ENCODE peak calls at places on chromosomes 4 and X, in six cellular contexts. E is transverse colon, I is K562, G is uterus, V is ovary, C is lower leg skin. Q is an unnamed sample.

GRCh38 chr4:67288964-67289363 is 256.3 kb downstream of the CENPC start:
- DNase-seq in E (no peak), I (peak; percentile 54), G (no peak), V (no peak), C (no peak), Q (no peak)

GRCh38 chr4:122700178-122700725 is 32.3 kb upstream of the BBS12 start:
- DNase-seq in E (peak; percentile 65), I (peak; percentile 92), G (peak; percentile 83), V (peak; percentile 80), C (no peak), Q (no peak)

GRCh38 chr4:183200453-183200852 is 101.4 kb downstream of the WWC2 start:
- DNase-seq in E (peak; percentile 14), I (no peak), G (peak; percentile 17), V (peak; percentile 33), C (no peak), Q (peak; percentile 23)

GRCh38 chrX:46770817-46771163 is 11.9 kb upstream of the SLC9A7 start:
- DNase-seq in E (no peak), I (no peak), G (no peak), V (no peak), C (no peak), Q (no peak)

GRCh38 chr4:955931-956381 is 17.4 kb downstream of the DGKQ start:
- DNase-seq in E (no peak), I (no peak), G (peak; percentile 12), V (peak; percentile 9), C (no peak), Q (no peak)

GRCh38 chrX:123140454-123140853 is 43.6 kb upstream of the GRIA3 start:
- DNase-seq in E (no peak), I (no peak), G (no peak), V (no peak), C (no peak), Q (no peak)

GRCh38 chr4:187286536-187286935 is 562.9 kb upstream of the FAT1 start:
- DNase-seq in E (no peak), I (no peak), G (no peak), V (no peak), C (no peak), Q (no peak)

GRCh38 chr4:125283702-125284279 is 31.0 kb upstream of the FAT4 start:
- DNase-seq in E (no peak), I (peak; percentile 30), G (no peak), V (no peak), C (no peak), Q (no peak)

GRCh38 chrX:47321386-47321785 is 49.0 kb upstream of the ZNF157 start:
- DNase-seq in E (peak; percentile 13), I (peak; percentile 61), G (peak; percentile 82), V (peak; percentile 79), C (no peak), Q (no peak)

GRCh38 chr4:38967260-38968095 is 64.7 kb downstream of the TMEM156 start:
- DNase-seq in E (no peak), I (peak; percentile 27), G (no peak), V (no peak), C (no peak), Q (no peak)

GRCh38 chr4:2437475-2438215 is 18.9 kb downstream of the CFAP99 start:
- DNase-seq in E (no peak), I (no peak), G (no peak), V (no peak), C (no peak), Q (no peak)

GRCh38 chrX:28158019-28158777 is 176.9 kb upstream of the DCAF8L1 start:
- DNase-seq in E (no peak), I (no peak), G (no peak), V (no peak), C (no peak), Q (no peak)

GRCh38 chr4:175708739-175709138 is 103.3 kb downstream of the GPM6A start:
- DNase-seq in E (no peak), I (no peak), G (no peak), V (no peak), C (no peak), Q (no peak)

GRCh38 chr4:17968721-17969120 is 52.8 kb downstream of the LCORL start:
- DNase-seq in E (no peak), I (no peak), G (no peak), V (no peak), C (no peak), Q (no peak)

GRCh38 chrX:134658421-134658896 is at the start of gene PLAC1:
- DNase-seq in E (no peak), I (no peak), G (no peak), V (no peak), C (no peak), Q (no peak)

GRCh38 chr4:32172761-32173160 is 1452.6 kb downstream of the PCDH7 start:
- DNase-seq in E (no peak), I (no peak), G (no peak), V (no peak), C (no peak), Q (no peak)

GRCh38 chr4:80685219-80685618 is 345.3 kb upstream of the BMP3 start:
- DNase-seq in E (no peak), I (no peak), G (no peak), V (no peak), C (no peak), Q (no peak)

GRCh38 chr4:169593050-169593449 is 19.3 kb downstream of the NEK1 start:
- DNase-seq in E (no peak), I (no peak), G (no peak), V (no peak), C (no peak), Q (no peak)

GRCh38 chr4:17717301-17717700 is 64.1 kb downstream of the FAM184B start:
- DNase-seq in E (no peak), I (no peak), G (no peak), V (no peak), C (no peak), Q (no peak)

GRCh38 chrX:9604111-9604907 is 139.5 kb downstream of the TBL1X start:
- DNase-seq in E (no peak), I (no peak), G (peak; percentile 69), V (peak; percentile 60), C (no peak), Q (no peak)

GRCh38 chr4:13821522-13821921 is 194.0 kb upstream of the BOD1L1 start:
- DNase-seq in E (no peak), I (no peak), G (no peak), V (no peak), C (no peak), Q (no peak)

GRCh38 chr4:1572521-1572920 is 111.6 kb downstream of the FAM53A start:
- DNase-seq in E (no peak), I (no peak), G (no peak), V (no peak), C (no peak), Q (no peak)

GRCh38 chr4:63728480-63729177 is 680.6 kb downstream of the TECRL start:
- DNase-seq in E (no peak), I (no peak), G (no peak), V (no peak), C (no peak), Q (no peak)

GRCh38 chrX:40152173-40152705 is 54.5 kb upstream of the BCOR start:
- DNase-seq in E (peak; percentile 51), I (peak; percentile 40), G (no peak), V (no peak), C (no peak), Q (no peak)

GRCh38 chr4:2937146-2937857 is 25.9 kb downstream of the NOP14 start:
- DNase-seq in E (peak; percentile 4), I (no peak), G (no peak), V (peak; percentile 41), C (no peak), Q (no peak)

GRCh38 chr4:150938873-150939499 is 76.1 kb downstream of the LRBA start:
- DNase-seq in E (no peak), I (no peak), G (no peak), V (no peak), C (no peak), Q (no peak)
- TF ChIP-seq POLR2A in E (no peak), I (no peak), G (no peak), V (no peak), C (no peak), Q (no peak)

GRCh38 chr4:152939655-152940054 is 3.5 kb downstream of the FHDC1 start:
- DNase-seq in E (no peak), I (no peak), G (no peak), V (no peak), C (no peak), Q (no peak)
- TF ChIP-seq POLR2A in E (no peak), I (no peak), G (no peak), V (no peak), C (no peak), Q (no peak)

GRCh38 chr4:189941005-189941450 is 356 bp downstream of the FRG1 start:
- DNase-seq in E (no peak), I (no peak), G (no peak), V (peak; percentile 53), C (no peak), Q (no peak)
- TF ChIP-seq POLR2A in E (peak; percentile 7), I (no peak), G (no peak), V (peak; percentile 24), C (no peak), Q (no peak)

DNA sequence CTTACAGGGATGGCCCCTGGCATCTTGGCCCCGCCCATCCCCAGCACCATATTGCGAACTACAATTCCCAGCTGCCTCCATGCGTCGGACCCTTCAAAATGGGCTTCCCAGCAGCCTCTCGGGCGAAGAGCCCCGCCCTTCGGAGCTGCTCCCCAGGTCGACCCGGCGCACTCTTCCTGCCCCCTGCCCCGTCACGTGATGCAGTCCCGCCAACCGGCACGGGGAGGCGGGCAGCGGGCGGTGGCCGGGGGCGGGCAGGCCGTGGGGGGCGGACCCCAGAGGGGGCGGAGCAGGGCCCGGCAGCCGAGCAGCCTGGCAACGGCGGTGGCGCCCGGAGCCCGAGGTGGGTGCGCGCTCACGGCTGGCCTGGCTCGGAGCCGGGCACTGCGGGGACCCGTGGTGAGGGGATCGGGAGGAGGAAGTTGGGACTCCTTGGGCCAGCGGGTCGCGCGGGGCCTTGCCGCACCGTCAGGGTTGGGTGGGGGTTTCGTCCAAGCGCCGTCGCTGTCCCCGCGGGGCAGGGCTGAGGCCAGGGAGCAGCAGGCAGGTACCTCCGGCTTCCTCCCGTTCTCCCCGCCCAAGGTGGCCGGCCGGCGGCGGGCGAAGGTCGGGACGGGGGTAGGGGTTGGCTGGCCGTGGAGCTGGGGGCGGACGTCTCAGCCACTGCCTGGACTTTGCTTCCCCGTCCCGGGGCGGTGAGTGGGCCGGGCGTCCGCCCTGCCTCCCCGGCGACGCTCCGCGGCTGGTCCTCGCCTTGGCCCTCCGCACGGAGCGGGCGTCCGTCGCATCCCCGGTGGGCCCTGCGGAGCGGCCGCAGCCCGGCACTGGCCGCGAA is at the start of gene MTM1:
- DNase-seq in E (peak; percentile 95), I (peak; percentile 95), G (peak; percentile 94), V (peak; percentile 93), C (peak; percentile 91), Q (peak; percentile 83)
- TF ChIP-seq POLR2A in E (peak; percentile 81), I (no peak), G (peak; percentile 71), V (peak; percentile 61), C (no peak), Q (peak; percentile 85)